ENCODE peak calls at places on chromosomes 11 and 22, in four cellular contexts. P is sigmoid colon, B is GM23338, H is Panc1. U is an unnamed sample.

GRCh38 chr11:13152736-13153541 is 124.7 kb upstream of the BMAL1 start:
- DNase-seq in P (no peak), B (peak), H (no peak), U (no peak)

GRCh38 chr11:61417670-61418069 is 12.1 kb downstream of the CPSF7 start:
- DNase-seq in P (no peak), B (no peak), H (no peak), U (no peak)

GRCh38 chr11:64874308-64874707 is 4.1 kb downstream of the EHD1 start:
- DNase-seq in P (no peak), B (no peak), H (no peak), U (no peak)

GRCh38 chr22:46084943-46085830 is 65.1 kb upstream of the PPARA start:
- DNase-seq in P (peak), B (no peak), H (no peak), U (no peak)

GRCh38 chr11:34242037-34242625 is 115.7 kb downstream of the ABTB2 start:
- DNase-seq in P (no peak), B (no peak), H (no peak), U (no peak)

GRCh38 chr11:45252134-45252856 is 33.8 kb downstream of the SYT13 start:
- DNase-seq in P (no peak), B (peak), H (no peak), U (peak)

GRCh38 chr22:37120569-37121340 is 11.2 kb upstream of the TMPRSS6 start:
- DNase-seq in P (no peak), B (no peak), H (no peak), U (no peak)

GRCh38 chr11:66749091-66749490 is 20.1 kb upstream of the SPTBN2 start:
- DNase-seq in P (no peak), B (no peak), H (no peak), U (no peak)

GRCh38 chr11:55795256-55795655 is at the start of gene OR5D14:
- DNase-seq in P (no peak), B (no peak), H (no peak), U (no peak)

GRCh38 chr11:9313648-9314290 is 624 bp downstream of the TMEM41B start:
- DNase-seq in P (peak), B (peak), H (no peak), U (no peak)

GRCh38 chr11:9310485-9310884 is 3.9 kb downstream of the TMEM41B start:
- DNase-seq in P (no peak), B (no peak), H (no peak), U (no peak)

GRCh38 chr11:9316334-9316733 is 1.9 kb upstream of the TMEM41B start:
- DNase-seq in P (no peak), B (no peak), H (no peak), U (no peak)

GRCh38 chr11:9315078-9315688 is 790 bp upstream of the TMEM41B start:
- DNase-seq in P (no peak), B (no peak), H (no peak), U (no peak)

GRCh38 chr11:9314291-9315077 is at the start of gene TMEM41B:
- DNase-seq in P (peak), B (peak), H (peak), U (peak)
- TF ChIP-seq POLR2AphosphoS5 in P (peak), B (peak), H (peak), U (peak)

GRCh38 chr11:9615031-9615451 is 41.6 kb downstream of the WEE1 start:
- DNase-seq in P (no peak), B (no peak), H (no peak), U (peak)

GRCh38 chr11:9616042-9616640 is 42.7 kb downstream of the WEE1 start:
- DNase-seq in P (no peak), B (no peak), H (no peak), U (no peak)

GRCh38 chr11:9609841-9610240 is 36.4 kb downstream of the WEE1 start:
- DNase-seq in P (no peak), B (no peak), H (no peak), U (no peak)

GRCh38 chr11:9613830-9614762 is 40.6 kb downstream of the WEE1 start:
- DNase-seq in P (peak), B (peak), H (peak), U (peak)

GRCh38 chr11:9613118-9613829 is 39.8 kb downstream of the WEE1 start:
- DNase-seq in P (peak), B (peak), H (peak), U (peak)
- TF ChIP-seq POLR2AphosphoS5 in P (peak), B (no peak), H (peak), U (no peak)

GRCh38 chr11:73875840-73876239 is 806 bp downstream of the COA4 start:
- DNase-seq in P (no peak), B (no peak), H (no peak), U (no peak)

GRCh38 chr11:73875380-73875779 is 1.3 kb downstream of the COA4 start:
- DNase-seq in P (no peak), B (no peak), H (no peak), U (no peak)

GRCh38 chr11:73883856-73884255 is 7.1 kb downstream of the PAAF1 start:
- DNase-seq in P (no peak), B (no peak), H (no peak), U (no peak)

GRCh38 chr11:73876424-73877300 is at the start of the genes COA4 and PAAF1:
- DNase-seq in P (peak), B (peak), H (peak), U (peak)

GRCh38 chr11:73878771-73879170 is 2.0 kb downstream of the PAAF1 start:
- DNase-seq in P (no peak), B (no peak), H (no peak), U (no peak)
- TF ChIP-seq POLR2AphosphoS5 in P (no peak), B (no peak), H (no peak), U (no peak)

GRCh38 chr11:17846852-17847453 is 112.4 kb downstream of the KCNC1 start:
- DNase-seq in P (no peak), B (peak), H (no peak), U (no peak)
- TF ChIP-seq POLR2AphosphoS5 in P (no peak), B (no peak), H (no peak), U (no peak)

DNA sequence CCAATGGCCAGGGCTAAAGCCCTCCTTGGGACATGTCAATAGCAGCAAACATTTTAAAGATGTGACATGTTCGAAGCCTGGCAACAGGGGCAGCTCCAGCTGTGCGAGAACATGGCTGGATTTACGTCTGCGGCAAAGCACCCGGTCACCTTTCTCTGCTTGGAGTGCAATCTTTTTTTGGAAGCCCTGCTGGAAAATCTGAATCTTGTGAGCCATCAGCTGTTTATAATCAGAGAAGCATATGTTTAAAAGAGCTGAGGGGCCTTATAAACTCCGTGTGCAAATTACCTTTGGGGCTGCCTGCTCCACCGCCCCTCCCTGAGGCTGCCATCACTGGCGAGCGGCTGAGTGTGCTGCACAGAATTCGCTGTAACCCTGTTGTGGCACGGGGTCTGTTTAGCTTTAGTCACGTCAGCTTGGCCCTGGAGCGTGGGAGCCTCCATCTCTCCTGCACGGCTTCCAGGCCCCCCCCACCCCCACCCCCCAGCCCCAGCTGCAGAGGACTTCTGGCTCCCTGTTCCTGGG is 9.0 kb upstream of the KCNQ1OT1 start:
- DNase-seq in P (peak), B (no peak), H (no peak), U (no peak)
- TF ChIP-seq POLR2AphosphoS5 in P (peak), B (no peak), H (no peak), U (no peak)

GRCh38 chr11:19075636-19076035 is 15.1 kb upstream of the MRGPRX2 start:
- DNase-seq in P (no peak), B (no peak), H (no peak), U (no peak)

GRCh38 chr11:19079643-19080440 is 19.3 kb upstream of the MRGPRX2 start:
- DNase-seq in P (no peak), B (no peak), H (no peak), U (no peak)

GRCh38 chr11:19076744-19077589 is 16.4 kb upstream of the MRGPRX2 start:
- DNase-seq in P (no peak), B (peak), H (peak), U (peak)

GRCh38 chr11:19080579-19080993 is 20.1 kb upstream of the MRGPRX2 start:
- DNase-seq in P (no peak), B (no peak), H (no peak), U (no peak)

DNA sequence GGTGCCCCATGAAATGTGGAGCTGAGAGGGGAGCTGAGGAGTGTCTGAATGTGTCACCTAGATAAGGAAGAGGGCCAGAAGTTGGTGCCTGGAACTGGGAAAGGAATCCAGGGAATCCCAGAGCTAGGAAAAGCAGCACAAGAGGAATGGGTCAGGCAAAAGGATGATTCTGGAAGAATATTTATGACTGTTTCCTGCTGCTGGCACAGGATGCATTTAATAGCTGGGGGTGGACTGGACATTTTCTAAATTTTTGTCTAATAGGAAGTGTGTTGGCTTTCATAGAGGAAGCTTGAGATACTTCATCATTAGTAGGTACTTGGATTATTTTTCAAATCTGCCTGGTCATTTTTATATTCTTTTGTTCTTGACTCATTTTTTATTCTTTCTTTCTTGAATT is 17.4 kb upstream of the MRGPRX2 start:
- DNase-seq in P (no peak), B (no peak), H (no peak), U (no peak)
- TF ChIP-seq POLR2AphosphoS5 in P (no peak), B (no peak), H (no peak), U (no peak)

U was measured in GM12891.